ENCODE peak calls at places on chromosome 15, in ten cellular contexts. X, E, Y, M, K, G, U, O, L and J are unnamed samples.

GRCh38 chr15:98395974-98396627 is 252.2 kb upstream of the IGF1R start:
- DNase-seq in E (no peak), U (peak; percentile 52), O (no peak), G (no peak), X (no peak), Y (no peak), L (no peak), K (no peak), M (no peak), J (no peak)

GRCh38 chr15:83380682-83381081 is 66.5 kb upstream of the SH3GL3 start:
- DNase-seq in X (peak; percentile 8), U (peak; percentile 37), L (no peak), K (peak; percentile 62), Y (no peak), E (no peak), G (peak; percentile 64), M (no peak), O (peak; percentile 13), J (no peak)

GRCh38 chr15:48059786-48060185 is 61.0 kb upstream of the SLC24A5 start:
- DNase-seq in K (no peak), Y (no peak), M (peak; percentile 24), X (no peak), G (no peak), O (no peak), E (peak; percentile 61), U (no peak), L (no peak), J (no peak)

GRCh38 chr15:43105077-43105769 is 615 bp downstream of the UBR1 start:
- DNase-seq in M (no peak), U (peak; percentile 9), X (peak; percentile 33), O (no peak), G (peak; percentile 21), L (no peak), E (no peak), K (peak; percentile 7), Y (no peak), J (no peak)

GRCh38 chr15:25094066-25094465 is 139.3 kb downstream of the SNRPN start:
- DNase-seq in O (no peak), U (no peak), K (no peak), L (no peak), G (no peak), X (no peak), E (no peak), M (no peak), Y (no peak), J (no peak)

GRCh38 chr15:85618956-85619491 is 175.7 kb downstream of the KLHL25 start:
- DNase-seq in Y (no peak), E (peak; percentile 86), G (no peak), M (peak; percentile 81), U (no peak), X (peak; percentile 50), L (peak; percentile 87), O (no peak), K (no peak), J (peak; percentile 92)

GRCh38 chr15:87269566-87269965 is 987.0 kb downstream of the NTRK3 start:
- DNase-seq in K (no peak), E (no peak), X (no peak), G (no peak), Y (no peak), L (no peak), M (no peak), U (no peak), O (no peak), J (no peak)

GRCh38 chr15:58545307-58546065 is 113.7 kb downstream of the LIPC start:
- DNase-seq in M (no peak), O (no peak), X (no peak), G (no peak), U (no peak), E (no peak), L (no peak), K (no peak), Y (no peak), J (no peak)

GRCh38 chr15:101805605-101806345 is 2.5 kb downstream of the OR4F6 start:
- DNase-seq in Y (no peak), X (no peak), L (no peak), U (no peak), M (no peak), K (no peak), E (no peak), O (no peak), G (no peak), J (no peak)

GRCh38 chr15:101808201-101808600 is 3.8 kb upstream of the OR4F15 start:
- DNase-seq in G (no peak), Y (no peak), M (no peak), L (no peak), K (no peak), O (no peak), E (no peak), X (no peak), U (no peak), J (no peak)

GRCh38 chr15:101804941-101805340 is 1.6 kb downstream of the OR4F6 start:
- DNase-seq in O (no peak), M (no peak), G (no peak), L (no peak), K (no peak), Y (no peak), E (no peak), X (no peak), U (no peak), J (no peak)

GRCh38 chr15:101810451-101810850 is 1.6 kb upstream of the OR4F15 start:
- DNase-seq in K (no peak), G (no peak), O (no peak), L (no peak), U (no peak), E (no peak), X (no peak), M (no peak), Y (no peak), J (no peak)

DNA sequence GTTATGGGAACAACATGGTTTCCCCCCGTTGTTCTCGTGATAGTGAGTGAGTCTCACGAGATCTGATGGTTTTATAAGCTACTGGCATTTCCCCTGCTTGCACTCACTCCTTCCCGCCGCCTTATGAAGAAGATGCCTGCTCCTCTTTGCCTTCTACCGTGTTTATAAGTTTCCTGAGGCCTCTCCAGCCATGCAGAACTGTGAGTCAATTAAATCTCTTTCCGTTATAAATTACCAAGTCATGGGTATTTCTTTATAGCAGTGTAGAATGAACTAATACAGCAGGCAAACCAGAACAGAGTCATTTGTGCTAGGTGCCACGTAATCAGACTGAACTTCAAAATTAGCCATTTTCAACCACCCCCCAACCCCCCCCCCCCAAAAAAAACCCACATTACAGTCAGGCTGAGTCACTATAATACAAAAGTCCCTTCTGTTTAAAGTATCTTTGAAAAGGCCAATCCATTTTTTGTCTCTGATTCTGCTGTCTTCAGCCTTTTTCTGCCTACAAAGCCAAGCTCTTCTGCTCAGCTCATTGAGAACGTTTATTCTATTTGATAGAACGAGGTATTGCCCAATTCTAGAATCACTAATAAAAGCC is 4.1 kb downstream of the OR4F6 start:
- DNase-seq in U (no peak), E (no peak), M (no peak), K (no peak), X (no peak), G (no peak), L (no peak), Y (no peak), O (no peak), J (no peak)
- TF ChIP-seq EP300 in U (no peak), E (no peak), M (no peak), K (no peak), X (no peak), G (no peak), L (no peak), Y (no peak), O (no peak), J (no peak)

GRCh38 chr15:80162059-80162554 is 9.3 kb downstream of the FAH start:
- DNase-seq in M (no peak), U (peak; percentile 54), O (no peak), K (no peak), L (no peak), Y (no peak), G (no peak), X (no peak), E (no peak), J (peak; percentile 77)

GRCh38 chr15:80159301-80159700 is 6.5 kb downstream of the FAH start:
- DNase-seq in E (no peak), Y (no peak), O (no peak), L (no peak), G (no peak), M (no peak), U (no peak), X (no peak), K (no peak), J (no peak)

GRCh38 chr15:80161473-80162016 is 8.7 kb downstream of the FAH start:
- DNase-seq in K (no peak), U (no peak), Y (no peak), L (no peak), G (no peak), E (no peak), X (no peak), O (no peak), M (no peak), J (peak; percentile 48)

GRCh38 chr15:80159811-80160569 is 7.2 kb downstream of the FAH start:
- DNase-seq in G (no peak), M (no peak), O (no peak), U (no peak), K (no peak), E (no peak), X (no peak), L (no peak), Y (no peak), J (no peak)

DNA sequence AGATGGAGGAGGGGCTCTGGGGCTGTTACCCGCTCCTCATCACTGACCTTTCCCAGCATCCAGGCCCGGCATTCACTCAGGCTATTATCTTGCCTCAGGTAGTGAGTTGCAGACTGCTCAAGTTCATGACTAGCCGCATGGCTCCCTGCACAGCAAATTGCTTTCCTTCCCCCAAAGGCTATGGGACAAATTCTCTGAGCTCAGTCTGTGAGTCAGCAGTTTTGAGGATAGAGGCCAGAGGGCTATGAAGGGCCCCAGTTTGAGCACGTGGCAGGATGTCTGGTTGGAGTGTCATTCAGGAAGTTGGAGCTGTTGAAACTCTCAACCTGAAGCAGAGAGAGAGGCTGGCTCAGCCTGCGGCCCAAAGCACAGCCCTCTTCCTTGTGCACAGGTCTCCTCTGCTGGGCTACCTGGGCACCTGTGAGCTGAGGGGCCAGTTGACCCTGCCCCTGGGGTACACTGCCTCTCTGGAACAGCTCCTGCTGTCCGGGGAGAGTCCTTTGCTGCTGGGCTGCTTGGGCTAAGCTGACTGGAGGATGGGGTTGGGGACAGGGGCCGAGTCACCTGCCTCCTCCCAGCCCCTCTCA is 7.9 kb downstream of the FAH start:
- DNase-seq in L (no peak), O (peak; percentile 39), K (no peak), G (no peak), E (no peak), X (peak; percentile 50), U (peak; percentile 87), Y (no peak), M (no peak), J (peak; percentile 78)
- TF ChIP-seq EP300 in L (no peak), O (no peak), K (no peak), G (no peak), E (no peak), X (no peak), U (peak; percentile 78), Y (no peak), M (peak; percentile 53), J (no peak)

GRCh38 chr15:74242296-74242929 is 6.3 kb downstream of the CCDC33 start:
- DNase-seq in M (no peak), O (no peak), Y (no peak), X (no peak), L (no peak), K (peak; percentile 41), E (no peak), U (peak; percentile 6), G (peak; percentile 57), J (no peak)

GRCh38 chr15:74238984-74239645 is 3.0 kb downstream of the CCDC33 start:
- DNase-seq in X (no peak), Y (no peak), O (no peak), K (no peak), U (no peak), M (no peak), E (no peak), G (peak; percentile 48), L (no peak), J (no peak)

GRCh38 chr15:74240897-74241614 is 4.9 kb downstream of the CCDC33 start:
- DNase-seq in O (no peak), L (no peak), G (no peak), Y (no peak), E (no peak), K (no peak), M (no peak), U (no peak), X (no peak), J (no peak)

GRCh38 chr15:74243431-74243830 is 7.3 kb downstream of the CCDC33 start:
- DNase-seq in K (no peak), X (no peak), L (no peak), U (no peak), M (no peak), E (no peak), Y (no peak), G (no peak), O (no peak), J (no peak)

GRCh38 chr15:74240002-74240568 is 4.0 kb downstream of the CCDC33 start:
- DNase-seq in K (peak; percentile 72), E (peak; percentile 75), U (peak; percentile 40), G (peak; percentile 82), M (peak; percentile 19), Y (no peak), O (no peak), X (peak; percentile 88), L (no peak), J (peak; percentile 82)
- TF ChIP-seq EP300 in K (no peak), E (no peak), U (no peak), G (peak; percentile 63), M (peak; percentile 46), Y (no peak), O (no peak), X (no peak), L (no peak), J (no peak)

DNA sequence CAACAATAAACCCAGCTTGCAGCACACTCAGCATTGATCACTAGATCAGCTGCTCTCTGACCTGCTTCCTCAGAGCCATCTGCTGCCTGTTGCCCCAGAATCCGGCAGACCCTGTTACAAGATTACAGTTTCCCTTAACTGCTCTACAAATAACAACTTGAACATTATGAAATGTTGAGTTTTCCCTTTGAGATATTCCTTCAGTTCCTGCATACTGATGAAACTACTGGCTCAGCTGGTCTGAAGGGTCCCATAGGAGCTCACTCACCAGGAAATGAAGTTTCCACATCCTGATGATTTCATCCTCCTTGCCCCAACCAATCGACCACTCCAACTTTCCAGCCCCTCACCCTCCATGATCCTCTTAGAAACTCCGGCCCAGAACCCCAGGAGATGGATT is 281.9 kb downstream of the OCA2 start:
- DNase-seq in X (no peak), M (no peak), U (no peak), L (no peak), O (no peak), E (no peak), Y (no peak), G (no peak), K (no peak), J (no peak)
- TF ChIP-seq EP300 in X (no peak), M (no peak), U (no peak), L (no peak), O (no peak), E (no peak), Y (no peak), G (no peak), K (no peak), J (no peak)